ENCODE peak calls at places on chromosomes 4 and X, in ten cellular contexts. D, F, X, H, Y, G, V, U, W and R are unnamed samples.
A peak's percentile ranks its signal among the peaks of the same experiment; 100 is the strongest.

GRCh38 chrX:13341491-13342101 is 21.7 kb upstream of the ATXN3L start:
- DNase-seq in D (no peak), F (no peak), X (no peak), H (no peak), Y (no peak), G (peak; percentile 8), V (no peak), U (no peak), W (no peak), R (no peak)

GRCh38 chrX:129957241-129958099 is 25.0 kb upstream of the BCORL1 start:
- DNase-seq in D (no peak), F (peak; percentile 61), X (no peak), H (peak; percentile 68), Y (peak; percentile 54), G (peak; percentile 44), V (peak; percentile 58), U (peak; percentile 38), W (no peak), R (peak; percentile 39)

GRCh38 chr4:23135792-23136645 is 443.3 kb downstream of the GBA3 start:
- DNase-seq in D (no peak), F (peak; percentile 27), X (peak; percentile 39), H (peak; percentile 29), Y (no peak), G (peak; percentile 59), V (no peak), U (peak; percentile 30), W (no peak), R (peak; percentile 39)

GRCh38 chr4:7970031-7970946 is 30.6 kb upstream of the AFAP1 start:
- DNase-seq in D (no peak), F (no peak), X (no peak), H (no peak), Y (no peak), G (peak; percentile 87), V (peak; percentile 60), U (peak; percentile 39), W (no peak), R (no peak)

GRCh38 chr4:70925899-70926635 is 23.9 kb downstream of the MOB1B start:
- DNase-seq in D (no peak), F (no peak), X (no peak), H (no peak), Y (peak; percentile 25), G (no peak), V (no peak), U (no peak), W (no peak), R (no peak)

GRCh38 chr4:68865178-68865638 is 49.4 kb downstream of the UGT2B10 start:
- DNase-seq in D (no peak), F (no peak), X (no peak), H (no peak), Y (no peak), G (no peak), V (no peak), U (no peak), W (no peak), R (no peak)

GRCh38 chrX:41369152-41369551 is 35.2 kb downstream of the DDX3X start:
- DNase-seq in D (no peak), F (no peak), X (no peak), H (no peak), Y (no peak), G (no peak), V (no peak), U (no peak), W (no peak), R (no peak)

GRCh38 chr4:146567396-146567795 is 45.7 kb upstream of the SLC10A7 start:
- DNase-seq in D (no peak), F (no peak), X (no peak), H (no peak), Y (no peak), G (peak; percentile 5), V (no peak), U (peak; percentile 10), W (no peak), R (no peak)

GRCh38 chr4:8461086-8461485 is 20.5 kb downstream of the TRMT44 start:
- DNase-seq in D (no peak), F (no peak), X (no peak), H (no peak), Y (no peak), G (no peak), V (no peak), U (no peak), W (no peak), R (no peak)

GRCh38 chr4:148447672-148448071 is 5.5 kb upstream of the NR3C2 start:
- DNase-seq in D (no peak), F (no peak), X (no peak), H (no peak), Y (no peak), G (no peak), V (peak; percentile 23), U (no peak), W (no peak), R (no peak)

GRCh38 chrX:49177338-49177833 is 5.7 kb downstream of the PLP2 start:
- DNase-seq in D (no peak), F (no peak), X (no peak), H (no peak), Y (no peak), G (no peak), V (no peak), U (no peak), W (no peak), R (no peak)

GRCh38 chr4:106312377-106312776 is 3.6 kb downstream of the TBCK start:
- DNase-seq in D (no peak), F (no peak), X (no peak), H (no peak), Y (no peak), G (no peak), V (no peak), U (peak; percentile 83), W (no peak), R (no peak)

GRCh38 chr4:86928400-86929255 is 6.2 kb upstream of the AFF1 start:
- DNase-seq in D (no peak), F (no peak), X (no peak), H (no peak), Y (no peak), G (no peak), V (no peak), U (no peak), W (no peak), R (no peak)

GRCh38 chr4:76153356-76153755 is 5.2 kb upstream of the NUP54 start:
- DNase-seq in D (no peak), F (no peak), X (no peak), H (no peak), Y (no peak), G (no peak), V (no peak), U (no peak), W (no peak), R (no peak)

GRCh38 chr4:107618656-107619055 is 101.4 kb downstream of the PAPSS1 start:
- DNase-seq in D (no peak), F (no peak), X (no peak), H (no peak), Y (no peak), G (no peak), V (no peak), U (peak; percentile 76), W (no peak), R (no peak)